ENCODE peak calls at places on chromosomes 13 and 19, in six cellular contexts. One of them, this sample, is unnamed.

GRCh38 chr19:6220385-6221191 is 59.2 kb downstream of the MLLT1 start:
- DNase-seq in IMR-90: peak
- DNase-seq in neuronal stem cell: no peak
- DNase-seq in H9: no peak
- DNase-seq in trophoblast cell: peak
- DNase-seq in H1: no peak
- DNase-seq in this sample: no peak

GRCh38 chr13:62684359-62684758 is 1268.7 kb upstream of the PCDH20 start:
- DNase-seq in IMR-90: no peak
- DNase-seq in neuronal stem cell: no peak
- DNase-seq in H9: no peak
- DNase-seq in trophoblast cell: no peak
- DNase-seq in H1: no peak
- DNase-seq in this sample: no peak

GRCh38 chr19:56111601-56112312 is 9.3 kb downstream of the ZNF787 start:
- DNase-seq in IMR-90: no peak
- DNase-seq in neuronal stem cell: no peak
- DNase-seq in H9: no peak
- DNase-seq in trophoblast cell: peak
- DNase-seq in H1: no peak
- DNase-seq in this sample: no peak

GRCh38 chr19:17125728-17126677 is 50.4 kb downstream of the MYO9B start:
- DNase-seq in IMR-90: peak
- DNase-seq in neuronal stem cell: no peak
- DNase-seq in H9: no peak
- DNase-seq in trophoblast cell: peak
- DNase-seq in H1: no peak
- DNase-seq in this sample: peak

GRCh38 chr19:6743071-6743470 is 3.6 kb downstream of the TRIP10 start:
- DNase-seq in IMR-90: no peak
- DNase-seq in neuronal stem cell: no peak
- DNase-seq in H9: no peak
- DNase-seq in trophoblast cell: peak
- DNase-seq in H1: no peak
- DNase-seq in this sample: no peak

GRCh38 chr13:23570099-23570926 is at the start of gene TNFRSF19:
- DNase-seq in IMR-90: peak
- DNase-seq in neuronal stem cell: no peak
- DNase-seq in H9: no peak
- DNase-seq in trophoblast cell: peak
- DNase-seq in H1: no peak
- DNase-seq in this sample: peak

GRCh38 chr13:51523082-51523518 is 61.2 kb upstream of the WDFY2 start:
- DNase-seq in IMR-90: peak
- DNase-seq in neuronal stem cell: no peak
- DNase-seq in H9: no peak
- DNase-seq in trophoblast cell: peak
- DNase-seq in H1: no peak
- DNase-seq in this sample: peak

GRCh38 chr19:41937976-41938375 is 9.7 kb upstream of the ERFL start:
- DNase-seq in IMR-90: no peak
- DNase-seq in neuronal stem cell: no peak
- DNase-seq in H9: no peak
- DNase-seq in trophoblast cell: no peak
- DNase-seq in H1: no peak
- DNase-seq in this sample: no peak

GRCh38 chr13:94416454-94417080 is 62.9 kb downstream of the DCT start:
- DNase-seq in IMR-90: peak
- DNase-seq in neuronal stem cell: peak
- DNase-seq in H9: peak
- DNase-seq in trophoblast cell: peak
- DNase-seq in H1: peak
- DNase-seq in this sample: peak

GRCh38 chr13:21637296-21637695 is 33.3 kb upstream of the MICU2 start:
- DNase-seq in IMR-90: peak
- DNase-seq in neuronal stem cell: no peak
- DNase-seq in H9: no peak
- DNase-seq in trophoblast cell: no peak
- DNase-seq in H1: no peak
- DNase-seq in this sample: no peak

GRCh38 chr19:6734096-6734696 is 3.2 kb downstream of the GPR108 start:
- DNase-seq in IMR-90: no peak
- DNase-seq in neuronal stem cell: no peak
- DNase-seq in H9: no peak
- DNase-seq in trophoblast cell: no peak
- DNase-seq in H1: no peak
- DNase-seq in this sample: no peak

GRCh38 chr13:55001881-55002280 is 1973.3 kb downstream of the OLFM4 start:
- DNase-seq in IMR-90: no peak
- DNase-seq in neuronal stem cell: no peak
- DNase-seq in H9: no peak
- DNase-seq in trophoblast cell: no peak
- DNase-seq in H1: no peak
- DNase-seq in this sample: no peak

GRCh38 chr19:6564393-6564792 is 26.6 kb downstream of the CD70 start:
- DNase-seq in IMR-90: no peak
- DNase-seq in neuronal stem cell: no peak
- DNase-seq in H9: no peak
- DNase-seq in trophoblast cell: peak
- DNase-seq in H1: no peak
- DNase-seq in this sample: no peak

GRCh38 chr19:20999731-21000352 is 20.6 kb upstream of the ZNF430 start:
- DNase-seq in IMR-90: peak
- DNase-seq in neuronal stem cell: peak
- DNase-seq in H9: peak
- DNase-seq in trophoblast cell: peak
- DNase-seq in H1: peak
- DNase-seq in this sample: peak

GRCh38 chr19:17089238-17089637 is 13.7 kb downstream of the MYO9B start:
- DNase-seq in IMR-90: peak
- DNase-seq in neuronal stem cell: no peak
- DNase-seq in H9: no peak
- DNase-seq in trophoblast cell: no peak
- DNase-seq in H1: no peak
- DNase-seq in this sample: peak

GRCh38 chr19:23075031-23075733 is 41.6 kb upstream of the ZNF730 start:
- DNase-seq in IMR-90: peak
- DNase-seq in neuronal stem cell: peak
- DNase-seq in H9: peak
- DNase-seq in trophoblast cell: peak
- DNase-seq in H1: peak
- DNase-seq in this sample: peak

GRCh38 chr13:41231786-41232185 is 31.6 kb downstream of the MTRF1 start:
- DNase-seq in IMR-90: peak
- DNase-seq in neuronal stem cell: no peak
- DNase-seq in H9: no peak
- DNase-seq in trophoblast cell: no peak
- DNase-seq in H1: no peak
- DNase-seq in this sample: peak

GRCh38 chr19:6761053-6761676 is 6.1 kb downstream of the SH2D3A start:
- DNase-seq in IMR-90: no peak
- DNase-seq in neuronal stem cell: no peak
- DNase-seq in H9: peak
- DNase-seq in trophoblast cell: no peak
- DNase-seq in H1: no peak
- DNase-seq in this sample: no peak

GRCh38 chr13:99733346-99733745 is 232.1 kb downstream of the TM9SF2 start:
- DNase-seq in IMR-90: no peak
- DNase-seq in neuronal stem cell: no peak
- DNase-seq in H9: no peak
- DNase-seq in trophoblast cell: no peak
- DNase-seq in H1: no peak
- DNase-seq in this sample: no peak

GRCh38 chr19:16115309-16116039 is 3.8 kb downstream of the RAB8A start:
- DNase-seq in IMR-90: no peak
- DNase-seq in neuronal stem cell: no peak
- DNase-seq in H9: no peak
- DNase-seq in trophoblast cell: no peak
- DNase-seq in H1: no peak
- DNase-seq in this sample: no peak

GRCh38 chr19:1424182-1424955 is 13.8 kb upstream of the RPS15 start:
- DNase-seq in IMR-90: no peak
- DNase-seq in neuronal stem cell: no peak
- DNase-seq in H9: no peak
- DNase-seq in trophoblast cell: no peak
- DNase-seq in H1: no peak
- DNase-seq in this sample: no peak

GRCh38 chr13:113348591-113348990 is 15.3 kb downstream of the GRTP1 start:
- DNase-seq in IMR-90: no peak
- DNase-seq in neuronal stem cell: no peak
- DNase-seq in H9: no peak
- DNase-seq in trophoblast cell: no peak
- DNase-seq in H1: no peak
- DNase-seq in this sample: no peak

GRCh38 chr19:3818918-3819317 is 32.7 kb upstream of the MATK start:
- DNase-seq in IMR-90: no peak
- DNase-seq in neuronal stem cell: no peak
- DNase-seq in H9: no peak
- DNase-seq in trophoblast cell: no peak
- DNase-seq in H1: no peak
- DNase-seq in this sample: no peak

GRCh38 chr19:30423481-30423880 is 51.3 kb downstream of the ZNF536 start:
- DNase-seq in IMR-90: no peak
- DNase-seq in neuronal stem cell: no peak
- DNase-seq in H9: no peak
- DNase-seq in trophoblast cell: no peak
- DNase-seq in H1: no peak
- DNase-seq in this sample: no peak

GRCh38 chr19:17579523-17580244 is 24.2 kb downstream of the COLGALT1 start:
- DNase-seq in IMR-90: peak
- DNase-seq in neuronal stem cell: peak
- DNase-seq in H9: peak
- DNase-seq in trophoblast cell: peak
- DNase-seq in H1: peak
- DNase-seq in this sample: peak

DNA sequence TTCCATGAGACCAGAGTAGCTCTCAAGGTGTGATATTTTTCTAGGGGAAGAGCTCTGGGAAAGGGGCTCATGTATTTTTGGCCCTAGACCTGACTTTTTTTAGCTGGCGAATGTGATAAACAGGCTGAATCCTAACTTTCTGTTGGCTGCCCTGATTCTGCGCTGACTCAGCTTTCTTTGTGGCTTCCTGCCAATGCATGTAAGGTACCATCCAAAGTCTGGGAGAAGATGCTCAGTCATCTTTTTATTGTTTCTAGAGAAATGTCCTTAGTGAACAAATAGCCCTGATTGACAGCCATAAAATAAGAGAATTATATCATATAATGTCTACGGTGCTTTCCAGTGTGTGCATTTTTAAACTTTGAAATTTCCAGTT is 113.6 kb upstream of the MBNL2 start:
- DNase-seq in IMR-90: peak
- DNase-seq in neuronal stem cell: no peak
- DNase-seq in H9: no peak
- DNase-seq in trophoblast cell: no peak
- DNase-seq in H1: no peak
- DNase-seq in this sample: no peak
- H3K14ac ChIP-seq in IMR-90: no peak
- H3K14ac ChIP-seq in neuronal stem cell: no peak
- H3K14ac ChIP-seq in H9: no peak
- H3K14ac ChIP-seq in trophoblast cell: no peak
- H3K14ac ChIP-seq in H1: no peak
- H3K14ac ChIP-seq in this sample: no peak

DNA sequence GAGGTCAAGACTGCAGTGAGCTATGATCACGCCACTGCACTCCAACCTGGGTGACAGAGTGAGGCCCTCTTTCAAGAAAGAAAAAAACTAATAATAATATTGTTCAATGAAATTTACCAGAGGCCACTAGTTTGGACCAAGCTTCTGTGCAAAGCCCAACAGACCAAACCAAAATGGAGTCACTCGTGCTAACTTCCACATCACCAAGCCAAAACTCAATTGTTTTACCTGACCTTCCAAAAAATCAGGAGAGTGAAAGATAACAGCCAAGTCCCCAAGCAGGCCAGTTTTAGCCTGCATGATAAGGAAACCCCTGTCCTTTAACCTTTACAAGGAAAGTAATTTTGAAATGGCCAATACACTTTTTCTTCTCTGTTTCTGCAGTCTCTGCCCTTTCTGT is 20.0 kb downstream of the LYPD3 start:
- DNase-seq in IMR-90: no peak
- DNase-seq in neuronal stem cell: no peak
- DNase-seq in H9: no peak
- DNase-seq in trophoblast cell: no peak
- DNase-seq in H1: no peak
- DNase-seq in this sample: no peak
- H3K14ac ChIP-seq in IMR-90: no peak
- H3K14ac ChIP-seq in neuronal stem cell: no peak
- H3K14ac ChIP-seq in H9: no peak
- H3K14ac ChIP-seq in trophoblast cell: no peak
- H3K14ac ChIP-seq in H1: no peak
- H3K14ac ChIP-seq in this sample: no peak

GRCh38 chr13:77353980-77354379 is 27.1 kb upstream of the MYCBP2 start:
- DNase-seq in IMR-90: no peak
- DNase-seq in neuronal stem cell: no peak
- DNase-seq in H9: no peak
- DNase-seq in trophoblast cell: no peak
- DNase-seq in H1: no peak
- DNase-seq in this sample: no peak

GRCh38 chr13:77359171-77359570 is 32.3 kb upstream of the MYCBP2 start:
- DNase-seq in IMR-90: peak
- DNase-seq in neuronal stem cell: no peak
- DNase-seq in H9: no peak
- DNase-seq in trophoblast cell: no peak
- DNase-seq in H1: no peak
- DNase-seq in this sample: no peak

GRCh38 chr13:77358001-77358400 is 31.1 kb upstream of the MYCBP2 start:
- DNase-seq in IMR-90: no peak
- DNase-seq in neuronal stem cell: no peak
- DNase-seq in H9: no peak
- DNase-seq in trophoblast cell: no peak
- DNase-seq in H1: no peak
- DNase-seq in this sample: no peak

GRCh38 chr13:77360032-77360431 is 33.1 kb upstream of the MYCBP2 start:
- DNase-seq in IMR-90: no peak
- DNase-seq in neuronal stem cell: no peak
- DNase-seq in H9: no peak
- DNase-seq in trophoblast cell: no peak
- DNase-seq in H1: no peak
- DNase-seq in this sample: no peak

DNA sequence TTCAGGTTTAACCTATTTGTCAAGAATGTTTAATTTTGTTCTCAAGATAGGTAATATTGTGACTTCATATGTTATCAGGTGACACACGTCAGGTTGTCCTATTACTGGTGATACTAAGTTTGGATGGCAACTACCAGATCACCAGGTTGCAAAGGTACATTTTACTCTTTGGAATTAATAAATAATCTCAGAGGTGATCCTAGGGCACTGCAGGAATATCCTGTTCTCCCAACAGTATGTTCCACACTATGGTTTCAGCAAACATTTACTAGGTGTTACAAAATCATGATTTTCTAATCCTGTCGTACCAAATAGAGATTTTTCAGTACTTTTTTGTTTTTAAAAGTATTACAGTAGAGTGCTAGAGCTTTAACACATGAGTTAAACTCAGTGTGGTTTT is 29.3 kb upstream of the MYCBP2 start:
- DNase-seq in IMR-90: no peak
- DNase-seq in neuronal stem cell: no peak
- DNase-seq in H9: no peak
- DNase-seq in trophoblast cell: no peak
- DNase-seq in H1: no peak
- DNase-seq in this sample: no peak
- H3K14ac ChIP-seq in IMR-90: no peak
- H3K14ac ChIP-seq in neuronal stem cell: no peak
- H3K14ac ChIP-seq in H9: no peak
- H3K14ac ChIP-seq in trophoblast cell: no peak
- H3K14ac ChIP-seq in H1: no peak
- H3K14ac ChIP-seq in this sample: no peak

GRCh38 chr19:7999376-7999775 is 6.1 kb downstream of the ELAVL1 start:
- DNase-seq in IMR-90: no peak
- DNase-seq in neuronal stem cell: no peak
- DNase-seq in H9: no peak
- DNase-seq in trophoblast cell: no peak
- DNase-seq in H1: no peak
- DNase-seq in this sample: no peak
- H3K14ac ChIP-seq in IMR-90: no peak
- H3K14ac ChIP-seq in neuronal stem cell: no peak
- H3K14ac ChIP-seq in H9: no peak
- H3K14ac ChIP-seq in trophoblast cell: no peak
- H3K14ac ChIP-seq in H1: no peak
- H3K14ac ChIP-seq in this sample: no peak

This sample was measured in mesenchymal stem cell.